ENCODE peak calls at places on chromosomes 13 and 19, in eight cellular contexts. One of them, this sample, is unnamed.

GRCh38 chr13:98143601-98144500 is 957 bp downstream of the FARP1 start:
- DNase-seq in GDM1: no peak
- DNase-seq in stimulated activated CD8-positive, alpha-beta memory T cell treated with anti-CD3 and anti-CD28 coated beads, Interleukin-7, amount 100 ng/mL, for 48 hours: no peak
- DNase-seq in pancreas: peak
- DNase-seq in AG09319: no peak
- DNase-seq in HTR-8/SVneo: no peak
- DNase-seq in RPMI7951: peak
- DNase-seq in heart right ventricle: peak
- DNase-seq in this sample: peak

GRCh38 chr19:27972291-27973040 is 1240.5 kb downstream of the UQCRFS1 start:
- DNase-seq in GDM1: no peak
- DNase-seq in stimulated activated CD8-positive, alpha-beta memory T cell treated with anti-CD3 and anti-CD28 coated beads, Interleukin-7, amount 100 ng/mL, for 48 hours: no peak
- DNase-seq in pancreas: no peak
- DNase-seq in AG09319: no peak
- DNase-seq in HTR-8/SVneo: peak
- DNase-seq in RPMI7951: peak
- DNase-seq in heart right ventricle: no peak
- DNase-seq in this sample: no peak

GRCh38 chr13:77696006-77696862 is 1.3 kb upstream of the SLAIN1 start:
- DNase-seq in GDM1: no peak
- DNase-seq in stimulated activated CD8-positive, alpha-beta memory T cell treated with anti-CD3 and anti-CD28 coated beads, Interleukin-7, amount 100 ng/mL, for 48 hours: no peak
- DNase-seq in pancreas: no peak
- DNase-seq in AG09319: no peak
- DNase-seq in HTR-8/SVneo: no peak
- DNase-seq in RPMI7951: no peak
- DNase-seq in heart right ventricle: no peak
- DNase-seq in this sample: no peak

GRCh38 chr13:101397742-101398141 is 18.6 kb downstream of the NALCN start:
- DNase-seq in GDM1: no peak
- DNase-seq in stimulated activated CD8-positive, alpha-beta memory T cell treated with anti-CD3 and anti-CD28 coated beads, Interleukin-7, amount 100 ng/mL, for 48 hours: no peak
- DNase-seq in pancreas: no peak
- DNase-seq in AG09319: no peak
- DNase-seq in HTR-8/SVneo: no peak
- DNase-seq in RPMI7951: peak
- DNase-seq in heart right ventricle: no peak
- DNase-seq in this sample: no peak

GRCh38 chr13:44415815-44416214 is 42.2 kb downstream of the SERP2 start:
- DNase-seq in GDM1: no peak
- DNase-seq in stimulated activated CD8-positive, alpha-beta memory T cell treated with anti-CD3 and anti-CD28 coated beads, Interleukin-7, amount 100 ng/mL, for 48 hours: no peak
- DNase-seq in pancreas: no peak
- DNase-seq in AG09319: no peak
- DNase-seq in HTR-8/SVneo: no peak
- DNase-seq in RPMI7951: no peak
- DNase-seq in heart right ventricle: no peak
- DNase-seq in this sample: no peak

GRCh38 chr19:58229255-58229639 is 533 bp downstream of the ZNF544 start:
- DNase-seq in GDM1: no peak
- DNase-seq in stimulated activated CD8-positive, alpha-beta memory T cell treated with anti-CD3 and anti-CD28 coated beads, Interleukin-7, amount 100 ng/mL, for 48 hours: no peak
- DNase-seq in pancreas: no peak
- DNase-seq in AG09319: no peak
- DNase-seq in HTR-8/SVneo: peak
- DNase-seq in RPMI7951: peak
- DNase-seq in heart right ventricle: no peak
- DNase-seq in this sample: no peak

GRCh38 chr13:47237571-47237970 is 340.7 kb upstream of the HTR2A start:
- DNase-seq in GDM1: no peak
- DNase-seq in stimulated activated CD8-positive, alpha-beta memory T cell treated with anti-CD3 and anti-CD28 coated beads, Interleukin-7, amount 100 ng/mL, for 48 hours: no peak
- DNase-seq in pancreas: no peak
- DNase-seq in AG09319: no peak
- DNase-seq in HTR-8/SVneo: no peak
- DNase-seq in RPMI7951: peak
- DNase-seq in heart right ventricle: no peak
- DNase-seq in this sample: no peak

GRCh38 chr13:45850020-45850613 is 1.4 kb downstream of the SIAH3 start:
- DNase-seq in GDM1: no peak
- DNase-seq in stimulated activated CD8-positive, alpha-beta memory T cell treated with anti-CD3 and anti-CD28 coated beads, Interleukin-7, amount 100 ng/mL, for 48 hours: no peak
- DNase-seq in pancreas: no peak
- DNase-seq in AG09319: no peak
- DNase-seq in HTR-8/SVneo: no peak
- DNase-seq in RPMI7951: no peak
- DNase-seq in heart right ventricle: no peak
- DNase-seq in this sample: no peak

GRCh38 chr13:102195566-102196462 is 206.0 kb downstream of the FGF14 start:
- DNase-seq in GDM1: no peak
- DNase-seq in stimulated activated CD8-positive, alpha-beta memory T cell treated with anti-CD3 and anti-CD28 coated beads, Interleukin-7, amount 100 ng/mL, for 48 hours: no peak
- DNase-seq in pancreas: no peak
- DNase-seq in AG09319: no peak
- DNase-seq in HTR-8/SVneo: no peak
- DNase-seq in RPMI7951: peak
- DNase-seq in heart right ventricle: no peak
- DNase-seq in this sample: no peak

GRCh38 chr19:18697680-18698079 is 14.2 kb downstream of the CRTC1 start:
- DNase-seq in GDM1: no peak
- DNase-seq in stimulated activated CD8-positive, alpha-beta memory T cell treated with anti-CD3 and anti-CD28 coated beads, Interleukin-7, amount 100 ng/mL, for 48 hours: no peak
- DNase-seq in pancreas: peak
- DNase-seq in AG09319: no peak
- DNase-seq in HTR-8/SVneo: no peak
- DNase-seq in RPMI7951: no peak
- DNase-seq in heart right ventricle: no peak
- DNase-seq in this sample: no peak

GRCh38 chr13:33494596-33495214 is 209.2 kb upstream of the STARD13 start:
- DNase-seq in GDM1: peak
- DNase-seq in stimulated activated CD8-positive, alpha-beta memory T cell treated with anti-CD3 and anti-CD28 coated beads, Interleukin-7, amount 100 ng/mL, for 48 hours: no peak
- DNase-seq in pancreas: no peak
- DNase-seq in AG09319: no peak
- DNase-seq in HTR-8/SVneo: peak
- DNase-seq in RPMI7951: peak
- DNase-seq in heart right ventricle: no peak
- DNase-seq in this sample: no peak

GRCh38 chr13:48727252-48728011 is 73.7 kb downstream of the CYSLTR2 start:
- DNase-seq in GDM1: no peak
- DNase-seq in stimulated activated CD8-positive, alpha-beta memory T cell treated with anti-CD3 and anti-CD28 coated beads, Interleukin-7, amount 100 ng/mL, for 48 hours: no peak
- DNase-seq in pancreas: no peak
- DNase-seq in AG09319: no peak
- DNase-seq in HTR-8/SVneo: no peak
- DNase-seq in RPMI7951: peak
- DNase-seq in heart right ventricle: peak
- DNase-seq in this sample: peak

GRCh38 chr19:32519023-32519422 is 62.0 kb upstream of the PDCD5 start:
- DNase-seq in GDM1: no peak
- DNase-seq in stimulated activated CD8-positive, alpha-beta memory T cell treated with anti-CD3 and anti-CD28 coated beads, Interleukin-7, amount 100 ng/mL, for 48 hours: no peak
- DNase-seq in pancreas: no peak
- DNase-seq in AG09319: no peak
- DNase-seq in HTR-8/SVneo: no peak
- DNase-seq in RPMI7951: peak
- DNase-seq in heart right ventricle: no peak
- DNase-seq in this sample: peak

GRCh38 chr13:53250272-53250875 is 221.8 kb downstream of the OLFM4 start:
- DNase-seq in GDM1: peak
- DNase-seq in stimulated activated CD8-positive, alpha-beta memory T cell treated with anti-CD3 and anti-CD28 coated beads, Interleukin-7, amount 100 ng/mL, for 48 hours: no peak
- DNase-seq in pancreas: peak
- DNase-seq in AG09319: peak
- DNase-seq in HTR-8/SVneo: peak
- DNase-seq in RPMI7951: peak
- DNase-seq in heart right ventricle: no peak
- DNase-seq in this sample: peak

GRCh38 chr19:572891-573825 is 762 bp downstream of the BSG start:
- DNase-seq in GDM1: no peak
- DNase-seq in stimulated activated CD8-positive, alpha-beta memory T cell treated with anti-CD3 and anti-CD28 coated beads, Interleukin-7, amount 100 ng/mL, for 48 hours: no peak
- DNase-seq in pancreas: peak
- DNase-seq in AG09319: no peak
- DNase-seq in HTR-8/SVneo: no peak
- DNase-seq in RPMI7951: peak
- DNase-seq in heart right ventricle: peak
- DNase-seq in this sample: peak

This sample was measured in MV-4-11.